ENCODE peak calls at places on chromosomes 12 and 14, in ten cellular contexts. K, Z, L, H, S, I, W, B, C and J are unnamed samples.

GRCh38 chr12:57069522-57069921 is 9.1 kb downstream of the NEMP1 start:
- DNase-seq in K (no peak), Z (peak; percentile 57), L (peak; percentile 78), H (peak; percentile 34), S (peak; percentile 87), I (no peak), W (peak; percentile 68), B (peak; percentile 74), C (peak; percentile 69), J (no peak)

GRCh38 chr12:56601503-56601902 is 28.6 kb downstream of the BAZ2A start:
- DNase-seq in K (peak; percentile 19), Z (no peak), L (no peak), H (no peak), S (peak; percentile 19), I (peak; percentile 45), W (peak; percentile 45), B (no peak), C (no peak), J (no peak)

GRCh38 chr14:93239869-93240677 is 33.0 kb downstream of the UBR7 start:
- DNase-seq in K (no peak), Z (no peak), L (peak; percentile 79), H (no peak), S (peak; percentile 75), I (no peak), W (no peak), B (peak; percentile 80), C (no peak), J (no peak)

GRCh38 chr14:22086149-22086548 is 412.5 kb upstream of the OR4E1 start:
- DNase-seq in K (no peak), Z (no peak), L (no peak), H (no peak), S (no peak), I (no peak), W (no peak), B (no peak), C (no peak), J (no peak)

GRCh38 chr12:21989819-21990412 is 48.7 kb upstream of the ABCC9 start:
- DNase-seq in K (no peak), Z (peak; percentile 11), L (peak; percentile 46), H (no peak), S (peak; percentile 48), I (no peak), W (no peak), B (peak; percentile 26), C (no peak), J (no peak)

GRCh38 chr12:130142736-130143135 is 19.5 kb upstream of the FZD10 start:
- DNase-seq in K (no peak), Z (no peak), L (no peak), H (no peak), S (no peak), I (no peak), W (no peak), B (no peak), C (no peak), J (no peak)

GRCh38 chr12:55797068-55797467 is 20.5 kb downstream of the SARNP start:
- DNase-seq in K (no peak), Z (peak; percentile 38), L (peak; percentile 36), H (no peak), S (peak; percentile 45), I (no peak), W (no peak), B (peak; percentile 41), C (no peak), J (no peak)

GRCh38 chr12:63917864-63918742 is 73.6 kb downstream of the SRGAP1 start:
- DNase-seq in K (no peak), Z (no peak), L (peak; percentile 99), H (no peak), S (peak; percentile 41), I (no peak), W (no peak), B (peak; percentile 96), C (no peak), J (no peak)

GRCh38 chr12:95996034-95996658 is at the start of gene HAL:
- DNase-seq in K (no peak), Z (no peak), L (peak; percentile 42), H (no peak), S (peak; percentile 27), I (peak; percentile 32), W (no peak), B (no peak), C (peak; percentile 20), J (no peak)